ENCODE peak calls at places on chromosomes 7 and 10, in five cellular contexts. G is cardiac muscle cell, C is psoas muscle, H is body of pancreas, M is MM.1S. E is an unnamed sample.

GRCh38 chr7:106795171-106795876 is 69.8 kb upstream of the PIK3CG start:
- DNase-seq in M (no peak), C (no peak), H (no peak), G (no peak), E (no peak)

GRCh38 chr10:79275431-79275851 is 71.8 kb upstream of the PPIF start:
- DNase-seq in M (no peak), G (no peak), H (no peak), C (peak), E (no peak)

GRCh38 chr7:29883462-29884398 is 77.4 kb downstream of the WIPF3 start:
- DNase-seq in M (no peak), H (no peak), C (no peak), G (no peak), E (no peak)

GRCh38 chr10:103595933-103596726 is 102.6 kb downstream of the NEURL1 start:
- DNase-seq in G (no peak), H (no peak), M (no peak), C (peak), E (no peak)

GRCh38 chr7:11714676-11715075 is 117.3 kb downstream of the THSD7A start:
- DNase-seq in M (no peak), H (no peak), G (peak), C (no peak), E (no peak)

GRCh38 chr10:8758029-8758428 is 703.5 kb downstream of the GATA3 start:
- DNase-seq in M (no peak), G (no peak), H (no peak), C (no peak), E (no peak)

GRCh38 chr7:8442814-8443304 is 9.4 kb downstream of the NXPH1 start:
- DNase-seq in H (peak), M (no peak), C (peak), G (peak), E (no peak)

GRCh38 chr7:66921396-66921917 is 432 bp downstream of the TMEM248 start:
- DNase-seq in H (peak), C (peak), M (no peak), G (peak), E (no peak)

GRCh38 chr7:140568021-140568813 is 72.4 kb downstream of the DENND2A start:
- DNase-seq in H (no peak), M (no peak), G (no peak), C (no peak), E (no peak)

GRCh38 chr7:70318511-70318910 is 720.2 kb downstream of the AUTS2 start:
- DNase-seq in H (no peak), C (no peak), G (no peak), M (no peak), E (no peak)

GRCh38 chr7:111090834-111091233 is at the start of gene LRRN3:
- DNase-seq in C (peak), M (no peak), G (peak), H (no peak), E (no peak)

GRCh38 chr7:29488977-29489376 is 74.7 kb upstream of the PRR15 start:
- DNase-seq in M (no peak), H (no peak), G (peak), C (no peak), E (peak)

GRCh38 chr7:70498232-70498631 is 633.7 kb upstream of the GALNT17 start:
- DNase-seq in G (no peak), H (no peak), C (no peak), M (no peak), E (no peak)

GRCh38 chr7:43692582-43693373 is 36.5 kb downstream of the COA1 start:
- DNase-seq in G (no peak), H (no peak), C (no peak), M (no peak), E (no peak)

GRCh38 chr7:93310346-93310745 is 78.2 kb downstream of the VPS50 start:
- DNase-seq in G (no peak), M (no peak), H (no peak), C (no peak), E (no peak)

GRCh38 chr10:69415049-69415448 is 1.7 kb downstream of the TACR2 start:
- DNase-seq in G (no peak), C (peak), H (no peak), M (no peak), E (no peak)

GRCh38 chr10:44008270-44008916 is 359.7 kb upstream of the ZNF32 start:
- DNase-seq in C (no peak), M (peak), G (no peak), H (peak), E (no peak)

GRCh38 chr10:91652364-91652763 is 19.5 kb upstream of the PPP1R3C start:
- DNase-seq in H (no peak), G (peak), C (no peak), M (no peak), E (peak)

GRCh38 chr10:60664859-60665258 is 113.4 kb upstream of the CDK1 start:
- DNase-seq in M (no peak), C (no peak), H (no peak), G (no peak), E (no peak)

DNA sequence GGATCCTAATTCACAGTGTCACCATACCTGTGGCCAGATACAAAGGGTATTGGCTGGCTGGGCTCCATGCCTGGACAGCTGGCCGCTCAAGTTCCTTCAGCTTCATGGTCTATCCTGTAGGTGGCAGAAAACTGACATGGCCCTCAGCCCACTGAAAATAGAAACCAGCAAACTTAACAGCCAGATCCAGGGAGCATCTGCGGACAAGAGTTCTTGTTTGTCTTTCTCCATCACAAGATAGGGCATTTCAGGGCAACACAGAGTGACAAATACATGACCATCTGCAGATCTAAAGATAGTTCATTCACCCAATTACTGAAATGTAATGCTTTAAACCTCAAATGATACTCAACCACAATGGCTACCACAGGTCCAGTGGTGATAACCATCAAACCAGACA is 2.8 kb downstream of the SEC31B start:
- DNase-seq in M (peak), H (no peak), G (no peak), C (peak), E (no peak)
- TF ChIP-seq CTCF in M (peak), H (no peak), G (peak), C (peak), E (no peak)

GRCh38 chr7:128783143-128783799 is 7.7 kb upstream of the OPN1SW start:
- DNase-seq in C (peak), G (peak), H (no peak), M (no peak), E (peak)
- H3K4me3 ChIP-seq in C (no peak), G (no peak), H (no peak), M (no peak), E (peak)

GRCh38 chr7:52260046-52260665 is 775.3 kb upstream of the POM121L12 start:
- DNase-seq in H (no peak), M (no peak), G (no peak), C (no peak), E (no peak)
- TF ChIP-seq CTCF in H (no peak), M (no peak), G (no peak), C (no peak), E (no peak)

GRCh38 chr7:4737300-4737699 is 38.1 kb upstream of the AP5Z1 start:
- DNase-seq in H (no peak), C (no peak), G (no peak), M (no peak), E (no peak)

GRCh38 chr7:4739528-4739992 is 35.9 kb upstream of the AP5Z1 start:
- DNase-seq in H (peak), M (peak), G (peak), C (peak), E (no peak)

GRCh38 chr7:4740796-4741195 is 34.6 kb upstream of the AP5Z1 start:
- DNase-seq in C (no peak), G (no peak), H (no peak), M (no peak), E (no peak)

GRCh38 chr7:4742051-4742573 is 33.3 kb upstream of the AP5Z1 start:
- DNase-seq in G (peak), M (no peak), C (no peak), H (no peak), E (no peak)

GRCh38 chr7:4738711-4739527 is 36.5 kb upstream of the AP5Z1 start:
- DNase-seq in G (peak), C (no peak), H (peak), M (peak), E (peak)
- H3K4me3 ChIP-seq in G (no peak), C (peak), H (no peak), M (peak), E (no peak)

GRCh38 chr7:104341545-104341944 is 13.1 kb downstream of the LHFPL3 start:
- DNase-seq in G (no peak), C (no peak), H (no peak), M (no peak), E (no peak)
- TF ChIP-seq CTCF in G (no peak), C (no peak), H (no peak), M (no peak), E (no peak)

E was measured in AG04449.